ENCODE peak calls at places on chromosome 9, in six cellular contexts. Z is stomach, H is AG04449, L is ovary, P is endothelial cell of umbilical vein, K is fibroblast of the aortic adventitia. G is an unnamed sample.

GRCh38 chr9:16417101-16417500 is 453.4 kb downstream of the BNC2 start:
- DNase-seq in L (no peak), H (peak), P (peak), K (peak), Z (no peak), G (no peak)

GRCh38 chr9:81103597-81104471 is 585.5 kb downstream of the TLE1 start:
- DNase-seq in L (no peak), K (peak), P (no peak), Z (no peak), H (no peak), G (no peak)

GRCh38 chr9:109118802-109119438 is 827 bp downstream of the TMEM245 start:
- DNase-seq in Z (no peak), K (peak), P (peak), H (no peak), L (no peak), G (no peak)

GRCh38 chr9:110520120-110520701 is 59.3 kb downstream of the SVEP1 start:
- DNase-seq in Z (no peak), K (peak), P (peak), L (no peak), H (no peak), G (no peak)

GRCh38 chr9:79382468-79382867 is 189.3 kb upstream of the TLE4 start:
- DNase-seq in K (no peak), P (no peak), H (no peak), L (no peak), Z (no peak), G (no peak)

GRCh38 chr9:125911861-125912260 is 164.7 kb downstream of the PBX3 start:
- DNase-seq in P (no peak), Z (no peak), K (peak), H (no peak), L (no peak), G (no peak)

GRCh38 chr9:76591256-76591950 is 132.4 kb downstream of the GCNT1 start:
- DNase-seq in L (no peak), P (no peak), H (no peak), Z (no peak), K (peak), G (no peak)

GRCh38 chr9:110526426-110526825 is 53.1 kb downstream of the SVEP1 start:
- DNase-seq in K (peak), L (no peak), H (peak), Z (no peak), P (no peak), G (no peak)

GRCh38 chr9:88951143-88951542 is 40.1 kb upstream of the S1PR3 start:
- DNase-seq in H (no peak), Z (no peak), L (no peak), K (no peak), P (no peak), G (no peak)

GRCh38 chr9:136882109-136882946 is 4.0 kb upstream of the TRAF2 start:
- DNase-seq in H (peak), K (peak), P (peak), Z (peak), L (no peak), G (no peak)
- H3K4me3 ChIP-seq in H (peak), K (peak), P (no peak), Z (peak), L (no peak), G (peak)

DNA sequence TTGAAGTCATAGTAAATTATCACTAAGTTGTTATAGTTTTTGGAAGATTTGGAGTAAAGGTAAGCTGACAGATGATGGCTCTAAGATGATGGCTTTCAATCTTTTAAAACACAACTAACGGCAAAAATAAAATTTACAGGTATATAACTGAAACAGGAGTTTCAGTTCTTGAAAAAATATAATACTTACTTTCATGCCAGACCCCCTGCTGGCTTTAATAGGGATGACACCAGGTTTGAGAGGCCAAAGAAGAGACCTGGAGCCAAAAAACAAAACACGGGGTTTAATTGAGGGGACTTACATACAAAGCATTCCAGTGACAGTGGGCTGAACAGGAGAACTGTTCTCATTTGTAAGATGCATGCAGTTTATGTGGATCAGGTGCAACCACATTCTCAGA is 301.7 kb upstream of the PCSK5 start:
- DNase-seq in P (no peak), K (no peak), Z (no peak), H (no peak), L (no peak), G (no peak)
- TF ChIP-seq CTCF in P (no peak), K (no peak), Z (no peak), H (no peak), L (no peak), G (no peak)

GRCh38 chr9:130839237-130840111 is 4.4 kb downstream of the ABL1 start:
- DNase-seq in P (no peak), H (no peak), Z (no peak), K (no peak), L (no peak), G (no peak)

GRCh38 chr9:130837644-130838043 is 2.6 kb downstream of the ABL1 start:
- DNase-seq in L (no peak), P (peak), H (no peak), K (no peak), Z (no peak), G (no peak)

GRCh38 chr9:130835441-130836298 is 616 bp downstream of the ABL1 start:
- DNase-seq in H (no peak), Z (peak), P (peak), L (peak), K (peak), G (no peak)

GRCh38 chr9:130834371-130835311 is at the start of gene ABL1:
- DNase-seq in H (no peak), Z (peak), K (peak), L (peak), P (peak), G (peak)

DNA sequence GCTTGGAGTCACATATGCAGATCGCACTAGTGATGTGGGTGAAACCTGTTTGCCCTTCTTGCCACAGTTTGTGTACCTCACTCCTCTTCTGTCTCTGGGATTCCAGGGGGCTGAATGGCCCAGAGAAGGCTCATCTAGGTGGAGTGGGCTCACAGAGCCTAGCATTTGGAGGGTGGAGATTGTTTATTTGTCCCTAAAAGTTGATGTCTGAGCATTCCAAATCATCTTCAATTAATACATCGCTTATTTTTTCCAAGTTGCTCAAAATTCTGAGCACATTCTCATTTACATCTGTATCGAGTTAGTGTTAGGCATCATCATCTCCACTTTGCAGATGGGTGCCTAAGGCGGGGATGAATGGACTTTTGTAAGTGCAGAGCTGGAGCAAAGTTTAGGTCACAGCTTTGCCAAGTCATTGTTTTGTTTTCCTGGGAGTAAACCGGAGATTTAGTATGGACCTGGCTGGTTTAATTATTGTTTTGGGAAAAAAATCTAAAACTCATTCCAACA is 2.0 kb downstream of the ABL1 start:
- DNase-seq in L (no peak), P (peak), K (peak), Z (no peak), H (no peak), G (no peak)
- H3K4me3 ChIP-seq in L (peak), P (peak), K (peak), Z (peak), H (peak), G (peak)

DNA sequence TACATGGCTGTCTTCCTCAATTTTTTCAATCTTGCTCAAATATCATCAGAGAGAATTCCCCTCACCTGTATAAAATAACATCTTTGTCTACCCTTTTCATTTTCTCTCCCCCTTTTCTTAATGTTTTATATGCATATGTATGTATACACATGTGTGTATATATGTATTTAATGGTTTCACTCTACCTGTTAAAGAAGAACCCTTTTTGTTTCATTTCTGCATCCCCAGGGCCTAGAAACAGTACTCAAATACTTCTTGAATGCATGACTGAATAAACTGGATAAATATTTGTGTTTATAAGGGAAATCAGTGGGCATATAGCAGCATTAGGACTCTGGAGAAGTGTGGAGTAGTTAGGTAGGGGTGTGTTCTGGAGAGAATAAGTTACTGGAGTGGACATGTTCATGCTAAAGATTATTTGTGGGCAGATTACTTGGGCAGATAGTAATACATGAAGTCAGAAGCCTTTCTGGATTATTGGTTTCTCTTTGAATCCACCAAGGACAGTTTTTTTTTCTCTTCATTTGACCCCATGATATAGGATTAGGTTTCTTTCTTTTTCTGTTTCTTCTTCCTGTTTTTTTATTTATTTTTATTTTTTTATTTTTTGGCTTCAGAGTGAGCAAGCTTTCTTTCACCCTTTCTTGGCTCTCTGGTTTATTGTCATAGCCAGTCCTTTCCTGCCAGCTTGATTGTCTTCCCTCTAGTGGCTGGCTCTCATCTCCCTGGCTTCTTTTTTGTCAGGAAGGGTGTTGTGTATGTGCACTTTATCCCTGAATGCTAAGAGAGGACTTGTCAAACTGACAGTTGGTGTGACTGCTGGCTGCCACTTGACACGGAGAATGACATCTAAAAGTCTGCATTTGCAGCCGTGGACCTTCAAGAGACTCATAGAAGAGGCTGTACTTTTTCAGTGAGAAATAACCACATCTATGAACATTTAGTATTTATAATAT is 89.3 kb downstream of the ZCCHC7 start:
- DNase-seq in K (no peak), H (no peak), L (no peak), Z (no peak), P (peak), G (no peak)
- TF ChIP-seq CTCF in K (peak), H (no peak), L (no peak), Z (no peak), P (no peak), G (no peak)

DNA sequence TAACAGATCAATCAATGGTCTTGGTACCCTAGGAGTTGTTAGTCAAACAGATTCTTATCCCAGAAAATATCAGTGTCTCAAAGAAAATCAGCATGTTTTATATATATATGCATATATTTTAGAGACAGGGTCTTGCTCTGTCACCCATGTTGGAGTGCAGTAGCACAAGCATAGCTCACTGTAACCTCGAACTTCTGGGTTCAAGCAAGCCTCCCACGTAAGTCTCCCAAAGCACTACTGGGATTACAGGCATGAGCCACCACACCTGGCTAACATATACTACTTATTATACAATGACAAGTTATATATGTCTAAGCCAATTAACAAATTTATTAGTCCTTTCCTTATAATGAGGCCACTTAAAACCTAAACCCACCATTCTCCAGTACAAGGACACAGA is 10.4 kb downstream of the RAB14 start:
- DNase-seq in P (no peak), Z (no peak), H (no peak), L (no peak), K (no peak), G (no peak)
- H3K4me3 ChIP-seq in P (no peak), Z (no peak), H (no peak), L (no peak), K (no peak), G (no peak)

GRCh38 chr9:77981332-77981731 is 50.3 kb downstream of the GNAQ start:
- DNase-seq in Z (peak), P (peak), K (peak), L (no peak), H (no peak), G (no peak)
- TF ChIP-seq CTCF in Z (no peak), P (no peak), K (peak), L (no peak), H (no peak), G (no peak)

GRCh38 chr9:116157436-116158138 is 4.0 kb downstream of the PAPPA start:
- DNase-seq in H (no peak), Z (no peak), K (peak), L (peak), P (no peak), G (no peak)
- H3K4me3 ChIP-seq in H (peak), Z (no peak), K (peak), L (no peak), P (no peak), G (peak)

DNA sequence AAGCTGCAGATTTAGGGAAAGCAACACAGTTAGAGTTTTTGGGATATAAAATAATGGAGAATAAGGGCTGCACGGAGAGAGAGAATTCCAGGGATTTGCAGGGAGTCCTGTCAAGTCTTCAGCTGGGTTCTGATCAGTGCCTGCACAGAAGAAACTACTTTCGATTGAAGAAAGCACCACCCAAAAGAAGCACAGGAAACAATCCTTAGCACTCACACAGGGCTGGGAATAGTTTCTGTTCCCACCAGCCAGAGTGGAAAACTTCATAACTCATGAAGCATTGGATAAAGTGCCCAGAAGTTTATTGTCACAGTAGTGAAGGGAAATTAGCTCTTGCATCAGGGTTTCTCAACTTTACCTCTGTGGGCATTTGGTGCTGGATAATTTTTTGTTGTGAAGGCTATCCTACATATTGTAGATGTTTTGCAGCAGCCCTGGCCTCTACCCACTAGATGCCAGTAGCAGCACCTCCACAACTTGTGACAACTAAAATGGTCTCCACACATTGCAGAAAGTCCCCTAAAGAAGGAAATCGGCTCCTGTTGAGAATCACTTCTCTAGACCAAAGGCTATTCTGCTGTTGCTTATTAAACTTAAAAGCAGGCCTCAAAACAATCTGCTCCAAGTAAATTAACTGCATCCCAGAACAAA is 71.0 kb upstream of the FAM120A start:
- DNase-seq in P (no peak), H (no peak), K (no peak), L (no peak), Z (no peak), G (no peak)
- TF ChIP-seq CTCF in P (no peak), H (no peak), K (no peak), L (no peak), Z (no peak), G (no peak)

GRCh38 chr9:35079426-35080341 is at the start of gene FANCG:
- DNase-seq in H (peak), L (peak), Z (peak), P (peak), K (peak), G (peak)

GRCh38 chr9:35078066-35078465 is 1.7 kb downstream of the FANCG start:
- DNase-seq in Z (no peak), P (no peak), L (no peak), H (no peak), K (no peak), G (no peak)

GRCh38 chr9:35075358-35075757 is 2.9 kb upstream of the VCP start:
- DNase-seq in H (no peak), L (no peak), K (no peak), P (no peak), Z (no peak), G (no peak)

GRCh38 chr9:35076848-35077247 is 2.9 kb downstream of the FANCG start:
- DNase-seq in L (no peak), H (no peak), Z (no peak), K (no peak), P (no peak), G (no peak)

DNA sequence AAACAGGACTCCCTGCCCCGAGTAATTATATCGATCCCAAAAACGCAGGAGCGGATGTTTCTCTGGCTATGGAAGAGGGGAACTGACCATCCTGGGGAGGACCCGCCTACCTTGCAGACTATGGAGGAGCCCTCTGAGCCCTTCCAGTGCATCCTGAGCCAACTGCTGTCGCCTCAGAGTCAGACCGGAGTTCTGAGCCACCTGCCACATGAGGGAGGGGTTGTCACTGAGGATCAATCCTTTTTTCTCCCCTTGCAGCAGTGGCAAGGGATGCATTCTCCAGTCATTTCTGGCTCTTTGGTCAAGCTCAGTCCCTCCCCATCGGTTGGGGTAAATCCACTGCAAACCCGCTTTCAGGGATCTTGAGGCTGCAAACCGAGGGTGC is 709 bp downstream of the FANCG start:
- DNase-seq in Z (no peak), L (no peak), K (no peak), P (no peak), H (no peak), G (no peak)
- H3K4me3 ChIP-seq in Z (peak), L (peak), K (peak), P (peak), H (peak), G (peak)

G was measured in coronary artery.